ENCODE peak calls at places on chromosomes 3 and 15, in seven cellular contexts. One of them, this sample, is unnamed.

GRCh38 chr3:10215578-10216368 is 32.5 kb upstream of the TATDN2 start:
- DNase-seq in activated CD8-positive, alpha-beta memory T cell treated with anti-CD3 and anti-CD28 coated beads, Interleukin-2, amount 50 U/mL, for 4 hours: no peak
- DNase-seq in epithelial cell of esophagus: no peak
- DNase-seq in effector memory CD8-positive, alpha-beta T cell: no peak
- DNase-seq in posterior cingulate gyrus: no peak
- DNase-seq in NCI-H1417: no peak
- DNase-seq in stimulated activated CD4-positive, alpha-beta T cell treated with anti-CD3 and anti-CD28 coated beads, TNF-alpha, amount 100 ng/mL, for 24 hours: no peak
- DNase-seq in this sample: no peak

GRCh38 chr3:49536875-49537533 is 17.3 kb upstream of the BSN start:
- DNase-seq in stimulated activated CD4-positive, alpha-beta T cell treated with anti-CD3 and anti-CD28 coated beads, TNF-alpha, amount 100 ng/mL, for 24 hours: no peak
- DNase-seq in posterior cingulate gyrus: no peak
- DNase-seq in activated CD8-positive, alpha-beta memory T cell treated with anti-CD3 and anti-CD28 coated beads, Interleukin-2, amount 50 U/mL, for 4 hours: no peak
- DNase-seq in effector memory CD8-positive, alpha-beta T cell: no peak
- DNase-seq in epithelial cell of esophagus: peak
- DNase-seq in NCI-H1417: no peak
- DNase-seq in this sample: no peak

GRCh38 chr3:181756645-181757044 is 44.9 kb downstream of the SOX2 start:
- DNase-seq in epithelial cell of esophagus: peak
- DNase-seq in effector memory CD8-positive, alpha-beta T cell: no peak
- DNase-seq in NCI-H1417: no peak
- DNase-seq in activated CD8-positive, alpha-beta memory T cell treated with anti-CD3 and anti-CD28 coated beads, Interleukin-2, amount 50 U/mL, for 4 hours: no peak
- DNase-seq in posterior cingulate gyrus: no peak
- DNase-seq in stimulated activated CD4-positive, alpha-beta T cell treated with anti-CD3 and anti-CD28 coated beads, TNF-alpha, amount 100 ng/mL, for 24 hours: no peak
- DNase-seq in this sample: peak

GRCh38 chr3:16675805-16676204 is 70.6 kb upstream of the DAZL start:
- DNase-seq in effector memory CD8-positive, alpha-beta T cell: no peak
- DNase-seq in activated CD8-positive, alpha-beta memory T cell treated with anti-CD3 and anti-CD28 coated beads, Interleukin-2, amount 50 U/mL, for 4 hours: no peak
- DNase-seq in posterior cingulate gyrus: no peak
- DNase-seq in epithelial cell of esophagus: no peak
- DNase-seq in NCI-H1417: no peak
- DNase-seq in stimulated activated CD4-positive, alpha-beta T cell treated with anti-CD3 and anti-CD28 coated beads, TNF-alpha, amount 100 ng/mL, for 24 hours: no peak
- DNase-seq in this sample: no peak

GRCh38 chr3:190225186-190225692 is 97.0 kb downstream of the CLDN1 start:
- DNase-seq in posterior cingulate gyrus: no peak
- DNase-seq in effector memory CD8-positive, alpha-beta T cell: no peak
- DNase-seq in NCI-H1417: peak
- DNase-seq in epithelial cell of esophagus: peak
- DNase-seq in stimulated activated CD4-positive, alpha-beta T cell treated with anti-CD3 and anti-CD28 coated beads, TNF-alpha, amount 100 ng/mL, for 24 hours: no peak
- DNase-seq in activated CD8-positive, alpha-beta memory T cell treated with anti-CD3 and anti-CD28 coated beads, Interleukin-2, amount 50 U/mL, for 4 hours: no peak
- DNase-seq in this sample: peak

GRCh38 chr15:42059661-42060476 is 34.5 kb downstream of the PLA2G4D start:
- DNase-seq in activated CD8-positive, alpha-beta memory T cell treated with anti-CD3 and anti-CD28 coated beads, Interleukin-2, amount 50 U/mL, for 4 hours: peak
- DNase-seq in epithelial cell of esophagus: peak
- DNase-seq in posterior cingulate gyrus: peak
- DNase-seq in NCI-H1417: peak
- DNase-seq in stimulated activated CD4-positive, alpha-beta T cell treated with anti-CD3 and anti-CD28 coated beads, TNF-alpha, amount 100 ng/mL, for 24 hours: peak
- DNase-seq in effector memory CD8-positive, alpha-beta T cell: peak
- DNase-seq in this sample: peak

GRCh38 chr15:77702211-77702957 is 69.7 kb upstream of the LINGO1 start:
- DNase-seq in effector memory CD8-positive, alpha-beta T cell: no peak
- DNase-seq in stimulated activated CD4-positive, alpha-beta T cell treated with anti-CD3 and anti-CD28 coated beads, TNF-alpha, amount 100 ng/mL, for 24 hours: no peak
- DNase-seq in posterior cingulate gyrus: no peak
- DNase-seq in epithelial cell of esophagus: peak
- DNase-seq in activated CD8-positive, alpha-beta memory T cell treated with anti-CD3 and anti-CD28 coated beads, Interleukin-2, amount 50 U/mL, for 4 hours: no peak
- DNase-seq in NCI-H1417: no peak
- DNase-seq in this sample: no peak

GRCh38 chr15:47246317-47246716 is 471.0 kb upstream of the SEMA6D start:
- DNase-seq in NCI-H1417: no peak
- DNase-seq in stimulated activated CD4-positive, alpha-beta T cell treated with anti-CD3 and anti-CD28 coated beads, TNF-alpha, amount 100 ng/mL, for 24 hours: no peak
- DNase-seq in posterior cingulate gyrus: no peak
- DNase-seq in effector memory CD8-positive, alpha-beta T cell: no peak
- DNase-seq in activated CD8-positive, alpha-beta memory T cell treated with anti-CD3 and anti-CD28 coated beads, Interleukin-2, amount 50 U/mL, for 4 hours: no peak
- DNase-seq in epithelial cell of esophagus: peak
- DNase-seq in this sample: no peak

GRCh38 chr3:99119312-99119810 is 217.9 kb upstream of the DCBLD2 start:
- DNase-seq in epithelial cell of esophagus: peak
- DNase-seq in activated CD8-positive, alpha-beta memory T cell treated with anti-CD3 and anti-CD28 coated beads, Interleukin-2, amount 50 U/mL, for 4 hours: no peak
- DNase-seq in NCI-H1417: no peak
- DNase-seq in effector memory CD8-positive, alpha-beta T cell: no peak
- DNase-seq in stimulated activated CD4-positive, alpha-beta T cell treated with anti-CD3 and anti-CD28 coated beads, TNF-alpha, amount 100 ng/mL, for 24 hours: no peak
- DNase-seq in posterior cingulate gyrus: no peak
- DNase-seq in this sample: no peak

GRCh38 chr3:140166908-140167599 is 232.1 kb downstream of the CLSTN2 start:
- DNase-seq in posterior cingulate gyrus: no peak
- DNase-seq in stimulated activated CD4-positive, alpha-beta T cell treated with anti-CD3 and anti-CD28 coated beads, TNF-alpha, amount 100 ng/mL, for 24 hours: no peak
- DNase-seq in NCI-H1417: no peak
- DNase-seq in effector memory CD8-positive, alpha-beta T cell: no peak
- DNase-seq in epithelial cell of esophagus: no peak
- DNase-seq in activated CD8-positive, alpha-beta memory T cell treated with anti-CD3 and anti-CD28 coated beads, Interleukin-2, amount 50 U/mL, for 4 hours: no peak
- DNase-seq in this sample: no peak

GRCh38 chr15:98658831-98659699 is 10.7 kb downstream of the IGF1R start:
- DNase-seq in stimulated activated CD4-positive, alpha-beta T cell treated with anti-CD3 and anti-CD28 coated beads, TNF-alpha, amount 100 ng/mL, for 24 hours: no peak
- DNase-seq in effector memory CD8-positive, alpha-beta T cell: peak
- DNase-seq in activated CD8-positive, alpha-beta memory T cell treated with anti-CD3 and anti-CD28 coated beads, Interleukin-2, amount 50 U/mL, for 4 hours: no peak
- DNase-seq in posterior cingulate gyrus: peak
- DNase-seq in epithelial cell of esophagus: peak
- DNase-seq in NCI-H1417: peak
- DNase-seq in this sample: peak

GRCh38 chr15:36769110-36769509 is 189.7 kb downstream of the CDIN1 start:
- DNase-seq in epithelial cell of esophagus: peak
- DNase-seq in effector memory CD8-positive, alpha-beta T cell: no peak
- DNase-seq in activated CD8-positive, alpha-beta memory T cell treated with anti-CD3 and anti-CD28 coated beads, Interleukin-2, amount 50 U/mL, for 4 hours: no peak
- DNase-seq in posterior cingulate gyrus: no peak
- DNase-seq in NCI-H1417: no peak
- DNase-seq in stimulated activated CD4-positive, alpha-beta T cell treated with anti-CD3 and anti-CD28 coated beads, TNF-alpha, amount 100 ng/mL, for 24 hours: no peak
- DNase-seq in this sample: no peak

GRCh38 chr3:124770341-124771082 is 40.3 kb downstream of the UMPS start:
- DNase-seq in stimulated activated CD4-positive, alpha-beta T cell treated with anti-CD3 and anti-CD28 coated beads, TNF-alpha, amount 100 ng/mL, for 24 hours: no peak
- DNase-seq in activated CD8-positive, alpha-beta memory T cell treated with anti-CD3 and anti-CD28 coated beads, Interleukin-2, amount 50 U/mL, for 4 hours: no peak
- DNase-seq in NCI-H1417: peak
- DNase-seq in posterior cingulate gyrus: peak
- DNase-seq in effector memory CD8-positive, alpha-beta T cell: no peak
- DNase-seq in epithelial cell of esophagus: peak
- DNase-seq in this sample: peak

GRCh38 chr3:18389108-18389733 is 35.9 kb downstream of the SATB1 start:
- DNase-seq in activated CD8-positive, alpha-beta memory T cell treated with anti-CD3 and anti-CD28 coated beads, Interleukin-2, amount 50 U/mL, for 4 hours: no peak
- DNase-seq in epithelial cell of esophagus: peak
- DNase-seq in effector memory CD8-positive, alpha-beta T cell: peak
- DNase-seq in stimulated activated CD4-positive, alpha-beta T cell treated with anti-CD3 and anti-CD28 coated beads, TNF-alpha, amount 100 ng/mL, for 24 hours: no peak
- DNase-seq in NCI-H1417: peak
- DNase-seq in posterior cingulate gyrus: no peak
- DNase-seq in this sample: peak